ENCODE peak calls at places on chromosomes 12 and 14, in five cellular contexts. One of them, this sample, is unnamed.

GRCh38 chr14:23132970-23133369 is 13.9 kb upstream of the CEBPE start:
- DNase-seq in NCI-H2081: no peak
- DNase-seq in stimulated activated CD8-positive, alpha-beta memory T cell treated with anti-CD3 and anti-CD28 coated beads, Interleukin-15, amount 100 ng/mL, for 24 hours: no peak
- DNase-seq in NCI-H345: no peak
- DNase-seq in stimulated activated CD4-positive, alpha-beta T cell treated with anti-CD3 and anti-CD28 coated beads, Interleukin-1b, Interleukin-23, amount 100 ng/mL, for 24 hours: no peak
- DNase-seq in this sample: no peak

GRCh38 chr12:92199846-92200576 is 54.4 kb upstream of the BTG1 start:
- DNase-seq in NCI-H2081: no peak
- DNase-seq in stimulated activated CD8-positive, alpha-beta memory T cell treated with anti-CD3 and anti-CD28 coated beads, Interleukin-15, amount 100 ng/mL, for 24 hours: no peak
- DNase-seq in NCI-H345: no peak
- DNase-seq in stimulated activated CD4-positive, alpha-beta T cell treated with anti-CD3 and anti-CD28 coated beads, Interleukin-1b, Interleukin-23, amount 100 ng/mL, for 24 hours: no peak
- DNase-seq in this sample: no peak

GRCh38 chr12:114664661-114665320 is 19.2 kb downstream of the TBX3 start:
- DNase-seq in NCI-H2081: no peak
- DNase-seq in stimulated activated CD8-positive, alpha-beta memory T cell treated with anti-CD3 and anti-CD28 coated beads, Interleukin-15, amount 100 ng/mL, for 24 hours: no peak
- DNase-seq in NCI-H345: no peak
- DNase-seq in stimulated activated CD4-positive, alpha-beta T cell treated with anti-CD3 and anti-CD28 coated beads, Interleukin-1b, Interleukin-23, amount 100 ng/mL, for 24 hours: no peak
- DNase-seq in this sample: no peak

GRCh38 chr12:27332407-27333310 is at the start of gene BMAL2:
- DNase-seq in NCI-H2081: peak
- DNase-seq in stimulated activated CD8-positive, alpha-beta memory T cell treated with anti-CD3 and anti-CD28 coated beads, Interleukin-15, amount 100 ng/mL, for 24 hours: peak
- DNase-seq in NCI-H345: peak
- DNase-seq in stimulated activated CD4-positive, alpha-beta T cell treated with anti-CD3 and anti-CD28 coated beads, Interleukin-1b, Interleukin-23, amount 100 ng/mL, for 24 hours: peak
- DNase-seq in this sample: peak

GRCh38 chr12:101695698-101696097 is 1.7 kb upstream of the CHPT1 start:
- DNase-seq in NCI-H2081: no peak
- DNase-seq in stimulated activated CD8-positive, alpha-beta memory T cell treated with anti-CD3 and anti-CD28 coated beads, Interleukin-15, amount 100 ng/mL, for 24 hours: no peak
- DNase-seq in NCI-H345: no peak
- DNase-seq in stimulated activated CD4-positive, alpha-beta T cell treated with anti-CD3 and anti-CD28 coated beads, Interleukin-1b, Interleukin-23, amount 100 ng/mL, for 24 hours: no peak
- DNase-seq in this sample: no peak

GRCh38 chr14:74302160-74302628 is 540 bp downstream of the ABCD4 start:
- DNase-seq in NCI-H2081: peak
- DNase-seq in stimulated activated CD8-positive, alpha-beta memory T cell treated with anti-CD3 and anti-CD28 coated beads, Interleukin-15, amount 100 ng/mL, for 24 hours: no peak
- DNase-seq in NCI-H345: peak
- DNase-seq in stimulated activated CD4-positive, alpha-beta T cell treated with anti-CD3 and anti-CD28 coated beads, Interleukin-1b, Interleukin-23, amount 100 ng/mL, for 24 hours: no peak
- DNase-seq in this sample: no peak

GRCh38 chr12:109589691-109590245 is 16.2 kb downstream of the MVK start:
- DNase-seq in NCI-H2081: no peak
- DNase-seq in stimulated activated CD8-positive, alpha-beta memory T cell treated with anti-CD3 and anti-CD28 coated beads, Interleukin-15, amount 100 ng/mL, for 24 hours: no peak
- DNase-seq in NCI-H345: no peak
- DNase-seq in stimulated activated CD4-positive, alpha-beta T cell treated with anti-CD3 and anti-CD28 coated beads, Interleukin-1b, Interleukin-23, amount 100 ng/mL, for 24 hours: no peak
- DNase-seq in this sample: no peak

GRCh38 chr12:121543786-121544185 is 37.0 kb downstream of the KDM2B start:
- DNase-seq in NCI-H2081: no peak
- DNase-seq in stimulated activated CD8-positive, alpha-beta memory T cell treated with anti-CD3 and anti-CD28 coated beads, Interleukin-15, amount 100 ng/mL, for 24 hours: no peak
- DNase-seq in NCI-H345: no peak
- DNase-seq in stimulated activated CD4-positive, alpha-beta T cell treated with anti-CD3 and anti-CD28 coated beads, Interleukin-1b, Interleukin-23, amount 100 ng/mL, for 24 hours: no peak
- DNase-seq in this sample: no peak

GRCh38 chr12:57759360-57759980 is 4.6 kb downstream of the MARCHF9 start:
- DNase-seq in NCI-H2081: peak
- DNase-seq in stimulated activated CD8-positive, alpha-beta memory T cell treated with anti-CD3 and anti-CD28 coated beads, Interleukin-15, amount 100 ng/mL, for 24 hours: no peak
- DNase-seq in NCI-H345: peak
- DNase-seq in stimulated activated CD4-positive, alpha-beta T cell treated with anti-CD3 and anti-CD28 coated beads, Interleukin-1b, Interleukin-23, amount 100 ng/mL, for 24 hours: no peak
- DNase-seq in this sample: peak

GRCh38 chr14:83638725-83639124 is 1891.2 kb upstream of the FLRT2 start:
- DNase-seq in NCI-H2081: no peak
- DNase-seq in stimulated activated CD8-positive, alpha-beta memory T cell treated with anti-CD3 and anti-CD28 coated beads, Interleukin-15, amount 100 ng/mL, for 24 hours: no peak
- DNase-seq in NCI-H345: no peak
- DNase-seq in stimulated activated CD4-positive, alpha-beta T cell treated with anti-CD3 and anti-CD28 coated beads, Interleukin-1b, Interleukin-23, amount 100 ng/mL, for 24 hours: no peak
- DNase-seq in this sample: peak

GRCh38 chr12:121530600-121531355 is 50.0 kb downstream of the KDM2B start:
- DNase-seq in NCI-H2081: no peak
- DNase-seq in stimulated activated CD8-positive, alpha-beta memory T cell treated with anti-CD3 and anti-CD28 coated beads, Interleukin-15, amount 100 ng/mL, for 24 hours: no peak
- DNase-seq in NCI-H345: no peak
- DNase-seq in stimulated activated CD4-positive, alpha-beta T cell treated with anti-CD3 and anti-CD28 coated beads, Interleukin-1b, Interleukin-23, amount 100 ng/mL, for 24 hours: peak
- DNase-seq in this sample: no peak

GRCh38 chr12:59936546-59936945 is 340.7 kb downstream of the SLC16A7 start:
- DNase-seq in NCI-H2081: no peak
- DNase-seq in stimulated activated CD8-positive, alpha-beta memory T cell treated with anti-CD3 and anti-CD28 coated beads, Interleukin-15, amount 100 ng/mL, for 24 hours: no peak
- DNase-seq in NCI-H345: no peak
- DNase-seq in stimulated activated CD4-positive, alpha-beta T cell treated with anti-CD3 and anti-CD28 coated beads, Interleukin-1b, Interleukin-23, amount 100 ng/mL, for 24 hours: no peak
- DNase-seq in this sample: no peak

GRCh38 chr12:57273516-57273915 is 22.5 kb upstream of the STAC3 start:
- DNase-seq in NCI-H2081: no peak
- DNase-seq in stimulated activated CD8-positive, alpha-beta memory T cell treated with anti-CD3 and anti-CD28 coated beads, Interleukin-15, amount 100 ng/mL, for 24 hours: no peak
- DNase-seq in NCI-H345: no peak
- DNase-seq in stimulated activated CD4-positive, alpha-beta T cell treated with anti-CD3 and anti-CD28 coated beads, Interleukin-1b, Interleukin-23, amount 100 ng/mL, for 24 hours: no peak
- DNase-seq in this sample: no peak

GRCh38 chr12:116426391-116427136 is 132.6 kb upstream of the MAP1LC3B2 start:
- DNase-seq in NCI-H2081: no peak
- DNase-seq in stimulated activated CD8-positive, alpha-beta memory T cell treated with anti-CD3 and anti-CD28 coated beads, Interleukin-15, amount 100 ng/mL, for 24 hours: no peak
- DNase-seq in NCI-H345: no peak
- DNase-seq in stimulated activated CD4-positive, alpha-beta T cell treated with anti-CD3 and anti-CD28 coated beads, Interleukin-1b, Interleukin-23, amount 100 ng/mL, for 24 hours: no peak
- DNase-seq in this sample: no peak

GRCh38 chr14:104723651-104724406 is at the start of gene ADSS1:
- DNase-seq in NCI-H2081: no peak
- DNase-seq in stimulated activated CD8-positive, alpha-beta memory T cell treated with anti-CD3 and anti-CD28 coated beads, Interleukin-15, amount 100 ng/mL, for 24 hours: peak
- DNase-seq in NCI-H345: peak
- DNase-seq in stimulated activated CD4-positive, alpha-beta T cell treated with anti-CD3 and anti-CD28 coated beads, Interleukin-1b, Interleukin-23, amount 100 ng/mL, for 24 hours: peak
- DNase-seq in this sample: peak

GRCh38 chr14:21248739-21249411 is 20.4 kb downstream of the HNRNPC start:
- DNase-seq in NCI-H2081: no peak
- DNase-seq in stimulated activated CD8-positive, alpha-beta memory T cell treated with anti-CD3 and anti-CD28 coated beads, Interleukin-15, amount 100 ng/mL, for 24 hours: no peak
- DNase-seq in NCI-H345: no peak
- DNase-seq in stimulated activated CD4-positive, alpha-beta T cell treated with anti-CD3 and anti-CD28 coated beads, Interleukin-1b, Interleukin-23, amount 100 ng/mL, for 24 hours: no peak
- DNase-seq in this sample: no peak

GRCh38 chr12:121190523-121191031 is 19.4 kb upstream of the P2RX4 start:
- DNase-seq in NCI-H2081: no peak
- DNase-seq in stimulated activated CD8-positive, alpha-beta memory T cell treated with anti-CD3 and anti-CD28 coated beads, Interleukin-15, amount 100 ng/mL, for 24 hours: no peak
- DNase-seq in NCI-H345: no peak
- DNase-seq in stimulated activated CD4-positive, alpha-beta T cell treated with anti-CD3 and anti-CD28 coated beads, Interleukin-1b, Interleukin-23, amount 100 ng/mL, for 24 hours: no peak
- DNase-seq in this sample: no peak

GRCh38 chr12:117580718-117581062 is 219.3 kb upstream of the NOS1 start:
- DNase-seq in NCI-H2081: peak
- DNase-seq in stimulated activated CD8-positive, alpha-beta memory T cell treated with anti-CD3 and anti-CD28 coated beads, Interleukin-15, amount 100 ng/mL, for 24 hours: no peak
- DNase-seq in NCI-H345: no peak
- DNase-seq in stimulated activated CD4-positive, alpha-beta T cell treated with anti-CD3 and anti-CD28 coated beads, Interleukin-1b, Interleukin-23, amount 100 ng/mL, for 24 hours: no peak
- DNase-seq in this sample: no peak

GRCh38 chr14:39266589-39266870 is 32.8 kb downstream of the MIA2 start:
- DNase-seq in NCI-H2081: no peak
- DNase-seq in stimulated activated CD8-positive, alpha-beta memory T cell treated with anti-CD3 and anti-CD28 coated beads, Interleukin-15, amount 100 ng/mL, for 24 hours: no peak
- DNase-seq in NCI-H345: no peak
- DNase-seq in stimulated activated CD4-positive, alpha-beta T cell treated with anti-CD3 and anti-CD28 coated beads, Interleukin-1b, Interleukin-23, amount 100 ng/mL, for 24 hours: no peak
- DNase-seq in this sample: peak

GRCh38 chr12:124928095-124928911 is 13.9 kb upstream of the UBC start:
- DNase-seq in NCI-H2081: no peak
- DNase-seq in stimulated activated CD8-positive, alpha-beta memory T cell treated with anti-CD3 and anti-CD28 coated beads, Interleukin-15, amount 100 ng/mL, for 24 hours: no peak
- DNase-seq in NCI-H345: no peak
- DNase-seq in stimulated activated CD4-positive, alpha-beta T cell treated with anti-CD3 and anti-CD28 coated beads, Interleukin-1b, Interleukin-23, amount 100 ng/mL, for 24 hours: no peak
- DNase-seq in this sample: no peak